ENCODE peak calls at places on chromosomes 7 and 10, in five cellular contexts. X, K, Q, C and Y are unnamed samples.

GRCh38 chr10:12766222-12766621 is 235.3 kb downstream of the CCDC3 start:
- DNase-seq in X (no peak), K (no peak), Q (no peak), C (no peak), Y (no peak)

GRCh38 chr7:81031243-81031642 is 112.4 kb upstream of the SEMA3C start:
- DNase-seq in X (no peak), K (no peak), Q (no peak), C (no peak), Y (no peak)

GRCh38 chr7:128405345-128406146 is 4.2 kb downstream of the IMPDH1 start:
- DNase-seq in X (peak; percentile 98), K (no peak), Q (peak; percentile 95), C (no peak), Y (no peak)

GRCh38 chr7:109879429-109879828 is 1211.5 kb upstream of the LRRN3 start:
- DNase-seq in X (no peak), K (no peak), Q (no peak), C (no peak), Y (no peak)

GRCh38 chr10:35421553-35422178 is 85.4 kb downstream of the CCNY start:
- DNase-seq in X (no peak), K (peak; percentile 54), Q (no peak), C (no peak), Y (peak; percentile 35)

GRCh38 chr10:110387983-110388681 is 83.4 kb upstream of the SMNDC1 start:
- DNase-seq in X (no peak), K (no peak), Q (no peak), C (peak; percentile 83), Y (no peak)

GRCh38 chr10:131211965-131212619 is 99.4 kb downstream of the TCERG1L start:
- DNase-seq in X (no peak), K (no peak), Q (no peak), C (no peak), Y (no peak)

GRCh38 chr7:82605247-82605864 is 161.8 kb upstream of the CACNA2D1 start:
- DNase-seq in X (peak; percentile 43), K (peak; percentile 6), Q (peak; percentile 65), C (no peak), Y (peak; percentile 18)

GRCh38 chr7:151894131-151895007 is 17.5 kb upstream of the PRKAG2 start:
- DNase-seq in X (no peak), K (no peak), Q (no peak), C (no peak), Y (no peak)

GRCh38 chr7:116120839-116121238 is 89.5 kb upstream of the TES start:
- DNase-seq in X (no peak), K (no peak), Q (no peak), C (no peak), Y (no peak)

GRCh38 chr10:14740684-14741247 is 33.9 kb downstream of the FAM107B start:
- DNase-seq in X (no peak), K (no peak), Q (no peak), C (no peak), Y (no peak)

GRCh38 chr10:88582806-88583583 is at the start of gene RNLS:
- DNase-seq in X (peak; percentile 15), K (no peak), Q (peak; percentile 2), C (peak; percentile 37), Y (no peak)

GRCh38 chr7:151013728-151014497 is 10.4 kb downstream of the ATG9B start:
- DNase-seq in X (peak; percentile 57), K (no peak), Q (peak; percentile 98), C (peak; percentile 17), Y (no peak)

GRCh38 chr10:110525349-110526260 is 27.9 kb downstream of the DUSP5 start:
- DNase-seq in X (no peak), K (no peak), Q (no peak), C (no peak), Y (no peak)

GRCh38 chr7:113404245-113404644 is 285.9 kb upstream of the SMIM30 start:
- DNase-seq in X (peak; percentile 33), K (peak; percentile 6), Q (peak; percentile 19), C (no peak), Y (peak; percentile 29)

GRCh38 chr10:16828731-16829175 is 11.5 kb upstream of the RSU1 start:
- DNase-seq in X (no peak), K (no peak), Q (no peak), C (no peak), Y (no peak)

GRCh38 chr7:138116156-138116555 is 39.9 kb downstream of the AKR1D1 start:
- DNase-seq in X (no peak), K (no peak), Q (no peak), C (no peak), Y (no peak)

GRCh38 chr10:122113161-122113944 is 124.4 kb downstream of the TACC2 start:
- DNase-seq in X (peak; percentile 16), K (peak; percentile 78), Q (peak; percentile 94), C (no peak), Y (peak; percentile 49)

GRCh38 chr10:88687853-88688467 is 18.1 kb upstream of the LIPK start:
- DNase-seq in X (no peak), K (peak; percentile 3), Q (peak; percentile 34), C (no peak), Y (peak; percentile 32)

GRCh38 chr7:843230-843629 is 11.0 kb downstream of the SUN1 start:
- DNase-seq in X (no peak), K (no peak), Q (no peak), C (no peak), Y (no peak)
- H3K36me3 ChIP-seq in X (peaks cover 65% of the 10 kb centered on the region), K (peaks cover 50% of the 10 kb centered on the region), Q (peaks cover 54% of the 10 kb centered on the region), C (peaks cover 21% of the 10 kb centered on the region), Y (peaks cover 22% of the 10 kb centered on the region)

GRCh38 chr10:43605850-43606322 is 352 bp upstream of the ZNF485 start:
- DNase-seq in X (no peak), K (no peak), Q (no peak), C (no peak), Y (no peak)
- H3K9ac ChIP-seq in X (no peak overlapping the region), K (no peak overlapping the region), Q (no peak overlapping the region), C (no peak overlapping the region), Y (no peak overlapping the region)

GRCh38 chr7:90309872-90310271 is 11.2 kb downstream of the FAM237B start:
- DNase-seq in X (no peak), K (no peak), Q (no peak), C (no peak), Y (no peak)

GRCh38 chr7:90311185-90311584 is 9.9 kb downstream of the FAM237B start:
- DNase-seq in X (no peak), K (peak; percentile 2), Q (no peak), C (no peak), Y (no peak)

GRCh38 chr7:90313908-90314307 is 7.2 kb downstream of the FAM237B start:
- DNase-seq in X (no peak), K (no peak), Q (no peak), C (no peak), Y (no peak)

DNA sequence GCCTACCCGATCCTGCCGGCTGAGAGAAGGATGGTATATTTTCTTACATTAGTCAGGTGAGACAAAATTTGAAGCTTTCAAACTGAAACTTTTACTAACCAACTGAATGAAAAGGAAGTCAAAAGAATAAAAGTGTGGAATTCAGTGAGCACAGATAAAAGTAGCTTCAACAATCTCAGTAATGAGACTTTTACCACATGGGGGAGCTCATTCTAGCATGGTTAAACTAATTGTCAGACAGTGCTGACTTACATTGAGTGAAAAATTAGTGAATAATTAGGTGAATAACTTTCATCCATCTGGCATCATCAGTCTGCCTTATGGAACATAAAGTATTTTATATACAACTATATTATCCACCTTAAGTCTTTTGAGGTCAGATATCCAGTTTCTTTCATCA is 8.4 kb downstream of the FAM237B start:
- DNase-seq in X (no peak), K (peak; percentile 6), Q (no peak), C (no peak), Y (no peak)
- TF ChIP-seq REST in X (no peak), K (no peak), Q (no peak), C (no peak), Y (no peak)

DNA sequence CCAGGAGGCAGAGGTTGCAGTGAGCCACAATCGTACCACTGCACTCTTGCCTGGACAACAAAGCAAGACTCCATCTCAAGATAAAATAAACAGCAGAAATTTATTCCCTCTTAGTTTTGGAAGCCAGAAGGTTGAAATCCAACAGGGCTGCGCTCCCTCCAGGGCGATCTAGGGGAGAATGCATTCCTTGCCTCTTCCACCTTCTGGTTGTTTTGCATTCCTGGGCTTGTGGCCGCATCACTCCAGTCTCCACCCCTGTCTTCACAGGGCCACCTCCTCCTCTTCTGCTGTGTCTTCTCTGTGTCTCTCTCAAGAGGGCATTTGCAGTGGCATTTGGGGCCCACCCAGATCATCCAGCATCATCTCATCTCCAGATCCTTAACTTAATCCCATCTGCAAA is 36.2 kb downstream of the LIMK1 start:
- DNase-seq in X (no peak), K (no peak), Q (no peak), C (no peak), Y (no peak)
- H3K36me3 ChIP-seq in X (peaks cover 31% of the 10 kb centered on the region), K (peaks cover 3% of the 10 kb centered on the region), Q (peaks cover 52% of the 10 kb centered on the region), C (peaks cover 17% of the 10 kb centered on the region), Y (peaks cover 8% of the 10 kb centered on the region)

DNA sequence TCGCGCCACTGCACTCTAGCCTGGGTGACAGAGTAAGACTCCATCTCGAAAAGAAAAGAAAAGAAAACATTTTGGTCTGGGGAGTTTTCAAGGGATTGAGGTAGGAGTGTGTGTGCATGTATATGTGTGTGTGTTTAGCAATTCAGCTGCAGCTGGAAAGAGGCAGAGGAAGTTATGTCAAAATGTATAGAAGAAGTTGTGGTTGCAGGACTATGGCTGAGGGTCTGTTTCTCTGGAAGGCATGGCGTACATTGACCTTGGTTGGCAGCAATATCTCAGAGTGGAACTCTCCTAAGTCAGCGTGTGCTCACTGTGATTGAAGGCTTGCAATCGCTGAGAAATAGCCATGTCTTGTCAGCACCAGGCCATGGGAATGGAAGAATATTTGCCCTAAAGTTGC is 28.6 kb upstream of the RHBDD2 start:
- DNase-seq in X (no peak), K (no peak), Q (no peak), C (no peak), Y (no peak)
- H3K9ac ChIP-seq in X (no peak overlapping the region), K (no peak overlapping the region), Q (no peak overlapping the region), C (no peak overlapping the region), Y (no peak overlapping the region)